ENCODE peak calls at places on chromosomes 12 and 14, in nine cellular contexts. X, Y, T, I, Q, B, O, N and S are unnamed samples.

GRCh38 chr14:91246051-91246852 is 1.7 kb upstream of the GPR68 start:
- DNase-seq in X (no peak), Y (no peak), T (no peak), I (no peak), Q (no peak), B (peak), O (no peak), N (no peak), S (no peak)

GRCh38 chr12:124917135-124917840 is 2.8 kb upstream of the UBC start:
- DNase-seq in X (peak), Y (peak), T (peak), I (peak), Q (peak), B (peak), O (peak), N (peak), S (peak)

GRCh38 chr12:68263366-68263765 is 10.0 kb upstream of the IL22 start:
- DNase-seq in X (no peak), Y (no peak), T (no peak), I (peak), Q (no peak), B (no peak), O (no peak), N (peak), S (no peak)

GRCh38 chr12:574475-575128 is 88.6 kb downstream of the NINJ2 start:
- DNase-seq in X (no peak), Y (no peak), T (peak), I (no peak), Q (no peak), B (no peak), O (no peak), N (peak), S (no peak)

GRCh38 chr12:124506145-124506831 is 61.1 kb downstream of the NCOR2 start:
- DNase-seq in X (peak), Y (no peak), T (no peak), I (peak), Q (no peak), B (no peak), O (peak), N (peak), S (no peak)

GRCh38 chr14:104785708-104786080 is 9.9 kb downstream of the AKT1 start:
- DNase-seq in X (no peak), Y (no peak), T (no peak), I (no peak), Q (no peak), B (no peak), O (no peak), N (no peak), S (no peak)

GRCh38 chr12:27899151-27899661 is 73.3 kb downstream of the PTHLH start:
- DNase-seq in X (no peak), Y (no peak), T (peak), I (peak), Q (peak), B (no peak), O (no peak), N (peak), S (no peak)

GRCh38 chr12:113130457-113131135 is 5.0 kb downstream of the RASAL1 start:
- DNase-seq in X (no peak), Y (peak), T (no peak), I (no peak), Q (peak), B (no peak), O (no peak), N (no peak), S (no peak)

GRCh38 chr12:113961921-113962710 is 4.0 kb downstream of the RBM19 start:
- DNase-seq in X (no peak), Y (no peak), T (peak), I (peak), Q (peak), B (no peak), O (no peak), N (peak), S (peak)

GRCh38 chr12:106590601-106591000 is 7.8 kb downstream of the RFX4 start:
- DNase-seq in X (no peak), Y (no peak), T (no peak), I (no peak), Q (no peak), B (no peak), O (no peak), N (no peak), S (no peak)

GRCh38 chr12:111446631-111447570 is 41.2 kb downstream of the SH2B3 start:
- DNase-seq in X (peak), Y (no peak), T (no peak), I (no peak), Q (no peak), B (no peak), O (no peak), N (no peak), S (no peak)

GRCh38 chr12:3752741-3753486 is at the start of gene CRACR2A:
- DNase-seq in X (peak), Y (peak), T (peak), I (peak), Q (peak), B (peak), O (peak), N (peak), S (peak)

GRCh38 chr12:38771871-38772270 is 133.5 kb downstream of the CPNE8 start:
- DNase-seq in X (no peak), Y (no peak), T (no peak), I (peak), Q (no peak), B (no peak), O (no peak), N (no peak), S (peak)

GRCh38 chr14:73026845-73027542 is at the start of gene ZFYVE1:
- DNase-seq in X (peak), Y (peak), T (peak), I (peak), Q (peak), B (peak), O (peak), N (peak), S (peak)

GRCh38 chr12:79549531-79550271 is 141.1 kb downstream of the PAWR start:
- DNase-seq in X (no peak), Y (no peak), T (no peak), I (peak), Q (peak), B (no peak), O (no peak), N (peak), S (no peak)

GRCh38 chr12:28082101-28082500 is 108.2 kb upstream of the CCDC91 start:
- DNase-seq in X (no peak), Y (no peak), T (peak), I (no peak), Q (no peak), B (no peak), O (no peak), N (no peak), S (no peak)

GRCh38 chr14:35420036-35420811 is 15.7 kb upstream of the NFKBIA start:
- DNase-seq in X (no peak), Y (no peak), T (peak), I (peak), Q (no peak), B (no peak), O (no peak), N (peak), S (no peak)

GRCh38 chr14:55103005-55103640 is 25.9 kb upstream of the LGALS3 start:
- DNase-seq in X (peak), Y (peak), T (peak), I (peak), Q (peak), B (peak), O (peak), N (peak), S (peak)

GRCh38 chr12:96986883-96987523 is 79.9 kb downstream of the NEDD1 start:
- DNase-seq in X (no peak), Y (peak), T (peak), I (peak), Q (peak), B (no peak), O (no peak), N (peak), S (no peak)

GRCh38 chr12:98838282-98838681 is 193.2 kb downstream of the APAF1 start:
- DNase-seq in X (no peak), Y (peak), T (no peak), I (peak), Q (peak), B (no peak), O (no peak), N (peak), S (no peak)

GRCh38 chr14:24959791-24960331 is 90.1 kb downstream of the STXBP6 start:
- DNase-seq in X (no peak), Y (no peak), T (no peak), I (peak), Q (no peak), B (no peak), O (no peak), N (no peak), S (no peak)

GRCh38 chr14:42563313-42563712 is 956.6 kb downstream of the LRFN5 start:
- DNase-seq in X (no peak), Y (no peak), T (no peak), I (no peak), Q (no peak), B (no peak), O (no peak), N (no peak), S (no peak)

GRCh38 chr12:10366875-10367274 is 23.0 kb downstream of the KLRK1 start:
- DNase-seq in X (no peak), Y (no peak), T (peak), I (peak), Q (peak), B (no peak), O (no peak), N (no peak), S (no peak)
- TF ChIP-seq CTCF in X (no peak), Y (peak), T (no peak), I (peak), Q (peak), B (peak), O (no peak), N (peak), S (no peak)

GRCh38 chr12:50203691-50204090 is 36.5 kb upstream of the CERS5 start:
- DNase-seq in X (no peak), Y (no peak), T (peak), I (no peak), Q (no peak), B (no peak), O (no peak), N (no peak), S (no peak)

GRCh38 chr12:50200507-50201273 is 33.5 kb upstream of the CERS5 start:
- DNase-seq in X (no peak), Y (no peak), T (no peak), I (peak), Q (no peak), B (no peak), O (no peak), N (peak), S (no peak)

GRCh38 chr12:50198829-50199228 is 31.7 kb upstream of the CERS5 start:
- DNase-seq in X (no peak), Y (no peak), T (no peak), I (no peak), Q (no peak), B (no peak), O (no peak), N (no peak), S (no peak)

GRCh38 chr12:50205648-50206047 is 38.5 kb upstream of the CERS5 start:
- DNase-seq in X (no peak), Y (no peak), T (peak), I (no peak), Q (no peak), B (no peak), O (no peak), N (no peak), S (no peak)

DNA sequence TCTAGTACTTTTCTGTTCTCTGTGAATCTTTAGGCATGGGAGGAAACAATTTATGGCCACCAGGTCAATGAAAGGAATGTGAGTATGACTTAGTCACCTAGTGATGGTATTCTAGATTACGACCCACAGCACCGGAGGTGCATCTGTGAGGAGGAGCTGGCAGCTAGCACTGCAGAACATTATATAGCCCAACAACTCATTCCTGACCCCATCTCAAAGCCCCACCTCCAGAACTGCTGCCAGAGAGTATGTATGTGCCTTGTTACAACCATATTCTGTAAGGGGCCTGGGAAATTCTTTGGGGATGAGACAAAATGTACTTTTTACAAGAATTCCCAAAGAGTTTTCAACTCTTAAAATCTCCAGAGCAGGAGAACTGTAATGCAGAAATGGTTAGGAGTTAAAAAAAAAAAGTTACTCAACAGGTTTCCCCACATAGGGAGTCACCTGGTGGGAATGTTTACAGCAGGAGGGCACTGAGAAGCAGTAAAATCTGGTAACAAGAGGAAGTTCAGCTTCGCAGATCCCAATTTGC is 34.9 kb upstream of the CERS5 start:
- DNase-seq in X (peak), Y (peak), T (peak), I (peak), Q (peak), B (no peak), O (no peak), N (peak), S (no peak)
- H3K4me3 ChIP-seq in X (no peak), Y (no peak), T (no peak), I (no peak), Q (no peak), B (no peak), O (no peak), N (no peak), S (no peak)

GRCh38 chr12:54773593-54773992 is 80.7 kb upstream of the MUCL1 start:
- DNase-seq in X (no peak), Y (no peak), T (no peak), I (no peak), Q (no peak), B (no peak), O (no peak), N (no peak), S (no peak)
- TF ChIP-seq CTCF in X (no peak), Y (no peak), T (no peak), I (no peak), Q (no peak), B (no peak), O (no peak), N (no peak), S (no peak)

GRCh38 chr12:89151536-89151935 is 200.8 kb downstream of the DUSP6 start:
- DNase-seq in X (no peak), Y (peak), T (no peak), I (no peak), Q (no peak), B (no peak), O (no peak), N (no peak), S (no peak)
- H3K4me3 ChIP-seq in X (no peak), Y (no peak), T (no peak), I (no peak), Q (no peak), B (no peak), O (no peak), N (no peak), S (no peak)

GRCh38 chr12:12610711-12611110 is 965 bp upstream of the CREBL2 start:
- DNase-seq in X (no peak), Y (no peak), T (no peak), I (no peak), Q (no peak), B (no peak), O (no peak), N (no peak), S (no peak)
- TF ChIP-seq CTCF in X (no peak), Y (no peak), T (no peak), I (no peak), Q (no peak), B (no peak), O (no peak), N (no peak), S (no peak)

GRCh38 chr14:61388173-61388975 is 67.0 kb downstream of the PRKCH start:
- DNase-seq in X (no peak), Y (no peak), T (peak), I (peak), Q (no peak), B (peak), O (no peak), N (peak), S (peak)

GRCh38 chr14:61387076-61387475 is 65.7 kb downstream of the PRKCH start:
- DNase-seq in X (no peak), Y (no peak), T (no peak), I (no peak), Q (no peak), B (no peak), O (no peak), N (no peak), S (no peak)

GRCh38 chr14:61391119-61391518 is 69.7 kb downstream of the PRKCH start:
- DNase-seq in X (no peak), Y (no peak), T (no peak), I (no peak), Q (no peak), B (no peak), O (no peak), N (no peak), S (no peak)

GRCh38 chr14:61386173-61386772 is 64.9 kb downstream of the PRKCH start:
- DNase-seq in X (no peak), Y (no peak), T (no peak), I (no peak), Q (no peak), B (no peak), O (no peak), N (no peak), S (no peak)

DNA sequence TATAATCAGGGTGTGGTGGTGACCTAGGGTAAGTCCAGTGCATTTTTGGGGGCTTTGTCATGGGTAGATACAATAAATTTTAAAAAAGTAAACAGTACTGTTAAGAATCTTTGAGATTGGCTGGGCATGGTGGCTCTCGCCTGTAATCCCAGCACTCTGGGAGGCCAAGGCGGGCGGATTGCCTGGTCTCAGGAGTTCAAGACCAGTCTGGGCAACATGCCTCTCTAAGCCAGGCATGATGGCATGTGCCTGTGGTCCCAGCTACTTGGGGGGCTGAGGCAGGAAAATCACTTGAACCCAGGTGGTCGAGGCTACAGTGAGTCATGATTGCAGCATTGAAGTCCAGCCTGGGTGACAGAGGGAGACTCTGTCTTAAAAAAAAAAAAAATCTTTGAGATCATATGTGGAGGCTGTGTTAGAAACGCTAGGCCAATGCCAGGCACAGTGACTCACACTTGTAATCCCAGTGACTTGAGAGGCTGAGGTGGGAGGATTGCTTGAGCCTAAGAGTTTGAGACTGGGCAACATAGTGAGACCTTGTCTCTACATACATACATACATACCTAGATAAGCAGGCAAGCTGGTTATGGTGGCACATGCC is 67.7 kb downstream of the PRKCH start:
- DNase-seq in X (no peak), Y (no peak), T (peak), I (peak), Q (peak), B (no peak), O (no peak), N (peak), S (no peak)
- H3K4me3 ChIP-seq in X (no peak), Y (no peak), T (no peak), I (no peak), Q (no peak), B (no peak), O (no peak), N (no peak), S (no peak)

GRCh38 chr12:47858511-47859266 is 39.0 kb upstream of the HDAC7 start:
- DNase-seq in X (no peak), Y (no peak), T (peak), I (no peak), Q (no peak), B (no peak), O (no peak), N (no peak), S (no peak)
- TF ChIP-seq CTCF in X (no peak), Y (no peak), T (no peak), I (no peak), Q (no peak), B (no peak), O (no peak), N (no peak), S (no peak)